ENCODE peak calls at places on chromosomes 6 and 20, in four cellular contexts. A is putamen; V is CD8-positive, alpha-beta memory T cell; C is activated naive CD8-positive, alpha-beta T cell treated with anti-CD3 and anti-CD28 coated beads, Interleukin-2, amount 50 U/mL, for 24 hours. W is an unnamed sample.
A peak's percentile ranks its signal among the peaks of the same experiment; 100 is the strongest.

GRCh38 chr6:126261792-126262421 is 78.0 kb upstream of the CENPW start:
- DNase-seq in A (no peak), V (no peak), C (no peak), W (no peak)

GRCh38 chr6:168275168-168275567 is 44.4 kb downstream of the DACT2 start:
- DNase-seq in A (no peak), V (no peak), C (no peak), W (no peak)

GRCh38 chr6:32220021-32220420 is 3.8 kb downstream of the NOTCH4 start:
- DNase-seq in A (no peak), V (no peak), C (no peak), W (no peak)

GRCh38 chr20:49293122-49293521 is 15.3 kb upstream of the ZNFX1 start:
- DNase-seq in A (no peak), V (no peak), C (no peak), W (no peak)

GRCh38 chr6:36349240-36349639 is 12.6 kb upstream of the BNIP5 start:
- DNase-seq in A (peak; percentile 75), V (peak; percentile 8), C (no peak), W (no peak)

GRCh38 chr20:3226093-3226492 is 12.9 kb downstream of the SLC4A11 start:
- DNase-seq in A (no peak), V (no peak), C (no peak), W (no peak)

GRCh38 chr6:56699066-56699654 is 56.5 kb upstream of the DST start:
- DNase-seq in A (no peak), V (no peak), C (no peak), W (peak; percentile 60)

GRCh38 chr6:41193884-41194283 is 7.1 kb downstream of the TREML2 start:
- DNase-seq in A (no peak), V (no peak), C (no peak), W (no peak)

GRCh38 chr6:73586416-73586974 is 65.7 kb upstream of the EEF1A1 start:
- DNase-seq in A (peak; percentile 25), V (no peak), C (no peak), W (peak; percentile 34)

GRCh38 chr6:145372671-145373123 is 362.6 kb downstream of the EPM2A start:
- DNase-seq in A (no peak), V (no peak), C (no peak), W (peak; percentile 16)

GRCh38 chr6:25012657-25013056 is 76.9 kb upstream of the RIPOR2 start:
- DNase-seq in A (no peak), V (no peak), C (no peak), W (no peak)

W was measured in Ammon's horn.